ENCODE peak calls at places on chromosomes 13 and 19, in nine cellular contexts. D is stomach, X is vagina, K is H1, I is breast epithelium, F is GM23338, Y is K562, M is endothelial cell of umbilical vein, Q is HepG2. B is an unnamed sample.
A peak's percentile ranks its signal among the peaks of the same experiment; 100 is the strongest.

GRCh38 chr19:1970806-1971502 is 30.0 kb downstream of the CSNK1G2 start:
- DNase-seq in D (no peak), X (no peak), K (no peak), I (no peak), F (no peak), Y (no peak), M (no peak), Q (no peak), B (no peak)

GRCh38 chr13:23901365-23901764 is 4.1 kb upstream of the C1QTNF9B start:
- DNase-seq in D (no peak), X (no peak), K (no peak), I (no peak), F (no peak), Y (no peak), M (peak; percentile 22), Q (no peak), B (no peak)

GRCh38 chr13:51879133-51879532 is 17.4 kb downstream of the CCDC70 start:
- DNase-seq in D (no peak), X (no peak), K (peak; percentile 1), I (no peak), F (no peak), Y (no peak), M (no peak), Q (no peak), B (no peak)

GRCh38 chr13:72728290-72728605 is 525 bp downstream of the BORA start:
- DNase-seq in D (no peak), X (no peak), K (no peak), I (no peak), F (no peak), Y (no peak), M (peak; percentile 13), Q (no peak), B (peak; percentile 8)

GRCh38 chr19:23440207-23440606 is 44.9 kb upstream of the ZNF91 start:
- DNase-seq in D (no peak), X (no peak), K (peak; percentile 65), I (no peak), F (peak; percentile 74), Y (peak; percentile 36), M (no peak), Q (no peak), B (no peak)

GRCh38 chr13:23824355-23824754 is 64.8 kb downstream of the MIPEP start:
- DNase-seq in D (no peak), X (no peak), K (no peak), I (no peak), F (no peak), Y (no peak), M (no peak), Q (no peak), B (no peak)

GRCh38 chr13:99974296-99974938 is 2.9 kb upstream of the ZIC5 start:
- DNase-seq in D (no peak), X (no peak), K (no peak), I (no peak), F (peak; percentile 87), Y (no peak), M (no peak), Q (no peak), B (no peak)

GRCh38 chr13:113929628-113930615 is 44.0 kb downstream of the C13orf46 start:
- DNase-seq in D (peak; percentile 21), X (no peak), K (no peak), I (no peak), F (peak; percentile 23), Y (no peak), M (no peak), Q (no peak), B (no peak)

GRCh38 chr13:62629618-62630017 is 1214.0 kb upstream of the PCDH20 start:
- DNase-seq in D (peak; percentile 68), X (no peak), K (no peak), I (no peak), F (no peak), Y (no peak), M (no peak), Q (no peak), B (no peak)

GRCh38 chr13:50167224-50167947 is 152.1 kb downstream of the KCNRG start:
- DNase-seq in D (no peak), X (no peak), K (no peak), I (no peak), F (no peak), Y (no peak), M (no peak), Q (no peak), B (no peak)

GRCh38 chr13:95403349-95404140 is 102.3 kb upstream of the ABCC4 start:
- DNase-seq in D (no peak), X (no peak), K (peak; percentile 83), I (no peak), F (peak; percentile 87), Y (no peak), M (no peak), Q (no peak), B (no peak)

GRCh38 chr19:19006213-19006612 is 27.1 kb downstream of the SUGP2 start:
- DNase-seq in D (no peak), X (no peak), K (no peak), I (no peak), F (no peak), Y (no peak), M (no peak), Q (no peak), B (no peak)

GRCh38 chr13:113647351-113648217 is 10.4 kb downstream of the ATP4B start:
- DNase-seq in D (peak; percentile 96), X (no peak), K (no peak), I (peak; percentile 84), F (no peak), Y (no peak), M (peak; percentile 49), Q (no peak), B (no peak)

GRCh38 chr19:52566588-52566987 is 3.5 kb upstream of the ZNF701 start:
- DNase-seq in D (no peak), X (no peak), K (no peak), I (no peak), F (no peak), Y (no peak), M (peak; percentile 18), Q (no peak), B (no peak)

GRCh38 chr13:79079351-79079839 is 326.7 kb downstream of the RBM26 start:
- DNase-seq in D (no peak), X (no peak), K (no peak), I (no peak), F (peak; percentile 7), Y (no peak), M (no peak), Q (no peak), B (no peak)

GRCh38 chr13:97369269-97369893 is 64.6 kb upstream of the RAP2A start:
- DNase-seq in D (no peak), X (no peak), K (no peak), I (no peak), F (no peak), Y (no peak), M (peak; percentile 32), Q (no peak), B (no peak)
- TF ChIP-seq POLR2AphosphoS5 in D (no peak), X (no peak), K (no peak), I (no peak), F (no peak), Y (no peak), M (no peak), Q (no peak), B (no peak)

GRCh38 chr13:40208517-40208916 is 457.9 kb downstream of the FOXO1 start:
- DNase-seq in D (no peak), X (no peak), K (no peak), I (no peak), F (no peak), Y (no peak), M (no peak), Q (no peak), B (no peak)
- H3K27ac ChIP-seq in D (no peak overlapping the region), X (no peak overlapping the region), K (no peak overlapping the region), I (no peak overlapping the region), F (no peak overlapping the region), Y (no peak overlapping the region), M (no peak overlapping the region), Q (no peak overlapping the region), B (no peak overlapping the region)

DNA sequence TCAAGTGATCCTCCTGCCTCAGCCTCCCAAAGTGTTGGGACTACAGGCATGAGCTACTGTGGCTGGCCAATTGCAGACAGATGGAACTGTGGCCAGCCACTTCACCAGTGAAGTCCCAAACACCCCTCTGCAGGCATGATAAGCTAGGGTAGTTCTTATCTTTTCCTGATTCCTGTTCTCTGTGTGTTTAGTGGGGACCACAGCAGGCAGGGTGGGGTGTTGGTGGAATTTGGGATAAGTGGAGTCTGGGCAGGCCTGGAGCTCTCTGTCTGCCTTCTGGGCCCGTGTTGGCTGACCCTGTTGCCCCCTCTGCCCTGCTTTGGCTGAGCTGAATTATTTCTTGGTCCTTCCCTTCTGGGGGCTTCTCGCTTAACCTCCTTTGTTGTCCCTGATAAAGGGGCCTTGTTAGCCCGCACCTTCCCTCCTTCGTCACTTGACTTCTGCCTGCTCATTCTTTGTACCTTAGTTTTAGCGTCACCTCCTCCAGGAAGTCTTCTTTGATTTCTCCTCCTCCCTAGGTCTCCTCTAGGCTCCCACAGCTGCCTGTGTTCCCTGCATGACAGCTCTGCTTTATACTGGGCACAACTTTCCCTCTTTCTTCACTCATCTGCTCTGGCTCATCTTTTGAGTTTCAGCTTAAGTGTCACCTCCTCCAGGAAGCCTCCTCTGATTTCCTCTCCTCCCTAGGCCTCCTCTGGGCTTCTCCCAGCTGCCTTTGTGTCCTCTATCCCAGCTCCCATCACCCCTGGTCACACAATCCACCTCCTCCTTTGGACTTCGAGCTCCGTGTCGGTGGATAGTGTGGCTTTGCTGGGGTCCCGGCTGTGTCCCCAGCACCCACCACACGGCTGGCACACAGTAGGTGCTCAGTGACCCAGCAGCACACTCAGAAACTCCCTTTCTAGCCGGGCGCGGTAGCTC is 1.7 kb upstream of the NCLN start:
- DNase-seq in D (no peak), X (no peak), K (no peak), I (no peak), F (no peak), Y (peak; percentile 72), M (no peak), Q (no peak), B (no peak)
- H3K4me3 ChIP-seq in D (no peak overlapping the region), X (no peak overlapping the region), K (no peak overlapping the region), I (no peak overlapping the region), F (no peak overlapping the region), Y (no peak overlapping the region), M (no peak overlapping the region), Q (no peak overlapping the region), B (no peak overlapping the region)

GRCh38 chr19:42288411-42288810 is 13.5 kb upstream of the PRR19 start:
- DNase-seq in D (no peak), X (no peak), K (no peak), I (no peak), F (no peak), Y (no peak), M (no peak), Q (no peak), B (peak; percentile 44)

GRCh38 chr19:42286349-42287016 is 15.4 kb upstream of the PRR19 start:
- DNase-seq in D (peak; percentile 70), X (no peak), K (no peak), I (no peak), F (no peak), Y (peak; percentile 60), M (peak; percentile 57), Q (no peak), B (no peak)

GRCh38 chr19:42285988-42286348 is 16.0 kb upstream of the PRR19 start:
- DNase-seq in D (no peak), X (no peak), K (no peak), I (no peak), F (no peak), Y (no peak), M (no peak), Q (no peak), B (no peak)

GRCh38 chr19:42287826-42288107 is 14.2 kb upstream of the PRR19 start:
- DNase-seq in D (no peak), X (no peak), K (no peak), I (no peak), F (no peak), Y (no peak), M (no peak), Q (no peak), B (no peak)

GRCh38 chr19:42287017-42287825 is 14.7 kb upstream of the PRR19 start:
- DNase-seq in D (no peak), X (no peak), K (no peak), I (no peak), F (no peak), Y (no peak), M (no peak), Q (no peak), B (no peak)
- TF ChIP-seq POLR2AphosphoS5 in D (no peak), X (no peak), K (no peak), I (no peak), F (no peak), Y (no peak), M (no peak), Q (no peak), B (no peak)

B was measured in HL-60.